ENCODE peak calls at places on chromosome 13, in nine cellular contexts. One of them, this sample, is unnamed.

GRCh38 chr13:102699419-102699961 is 4.6 kb upstream of the METTL21C start:
- DNase-seq in memory B cell: no peak
- DNase-seq in pons: no peak
- DNase-seq in H4: no peak
- DNase-seq in posterior cingulate gyrus: no peak
- DNase-seq in cerebellum: no peak
- DNase-seq in amniotic stem cell: no peak
- DNase-seq in cardiac fibroblast: no peak
- DNase-seq in lower leg skin: no peak
- DNase-seq in this sample: no peak

GRCh38 chr13:102726430-102726829 is 31.6 kb upstream of the METTL21C start:
- DNase-seq in amniotic stem cell: no peak
- DNase-seq in pons: no peak
- DNase-seq in cardiac fibroblast: no peak
- DNase-seq in cerebellum: no peak
- DNase-seq in H4: no peak
- DNase-seq in memory B cell: no peak
- DNase-seq in posterior cingulate gyrus: no peak
- DNase-seq in lower leg skin: no peak
- DNase-seq in this sample: no peak

GRCh38 chr13:96816874-96817273 is 177.4 kb downstream of the OXGR1 start:
- DNase-seq in pons: no peak
- DNase-seq in posterior cingulate gyrus: no peak
- DNase-seq in memory B cell: no peak
- DNase-seq in amniotic stem cell: no peak
- DNase-seq in cardiac fibroblast: no peak
- DNase-seq in lower leg skin: no peak
- DNase-seq in H4: no peak
- DNase-seq in cerebellum: no peak
- DNase-seq in this sample: no peak

GRCh38 chr13:31372454-31372853 is 172.7 kb downstream of the B3GLCT start:
- DNase-seq in posterior cingulate gyrus: no peak
- DNase-seq in pons: no peak
- DNase-seq in lower leg skin: no peak
- DNase-seq in cerebellum: no peak
- DNase-seq in amniotic stem cell: no peak
- DNase-seq in H4: no peak
- DNase-seq in cardiac fibroblast: no peak
- DNase-seq in memory B cell: no peak
- DNase-seq in this sample: no peak

GRCh38 chr13:47298506-47298905 is 401.7 kb upstream of the HTR2A start:
- DNase-seq in amniotic stem cell: no peak
- DNase-seq in H4: no peak
- DNase-seq in memory B cell: no peak
- DNase-seq in cerebellum: no peak
- DNase-seq in posterior cingulate gyrus: no peak
- DNase-seq in cardiac fibroblast: peak
- DNase-seq in lower leg skin: no peak
- DNase-seq in pons: no peak
- DNase-seq in this sample: no peak

GRCh38 chr13:41648314-41648935 is 191.1 kb downstream of the RGCC start:
- DNase-seq in cardiac fibroblast: peak
- DNase-seq in cerebellum: no peak
- DNase-seq in amniotic stem cell: no peak
- DNase-seq in posterior cingulate gyrus: no peak
- DNase-seq in lower leg skin: no peak
- DNase-seq in pons: peak
- DNase-seq in H4: peak
- DNase-seq in memory B cell: no peak
- DNase-seq in this sample: no peak

GRCh38 chr13:40233731-40234195 is 432.7 kb downstream of the FOXO1 start:
- DNase-seq in cerebellum: no peak
- DNase-seq in H4: no peak
- DNase-seq in amniotic stem cell: no peak
- DNase-seq in posterior cingulate gyrus: no peak
- DNase-seq in pons: no peak
- DNase-seq in lower leg skin: no peak
- DNase-seq in cardiac fibroblast: no peak
- DNase-seq in memory B cell: no peak
- DNase-seq in this sample: no peak

GRCh38 chr13:41458939-41459753 is 1.8 kb downstream of the RGCC start:
- DNase-seq in H4: peak
- DNase-seq in lower leg skin: no peak
- DNase-seq in posterior cingulate gyrus: peak
- DNase-seq in memory B cell: no peak
- DNase-seq in amniotic stem cell: no peak
- DNase-seq in cardiac fibroblast: peak
- DNase-seq in pons: peak
- DNase-seq in cerebellum: no peak
- DNase-seq in this sample: no peak

GRCh38 chr13:105982219-105982618 is 553.2 kb downstream of the EFNB2 start:
- DNase-seq in H4: no peak
- DNase-seq in memory B cell: no peak
- DNase-seq in lower leg skin: no peak
- DNase-seq in posterior cingulate gyrus: no peak
- DNase-seq in pons: no peak
- DNase-seq in amniotic stem cell: no peak
- DNase-seq in cerebellum: no peak
- DNase-seq in cardiac fibroblast: no peak
- DNase-seq in this sample: no peak

GRCh38 chr13:57632276-57633140 is 964 bp downstream of the PCDH17 start:
- DNase-seq in H4: peak
- DNase-seq in cardiac fibroblast: peak
- DNase-seq in pons: no peak
- DNase-seq in posterior cingulate gyrus: peak
- DNase-seq in memory B cell: no peak
- DNase-seq in lower leg skin: no peak
- DNase-seq in cerebellum: no peak
- DNase-seq in amniotic stem cell: no peak
- DNase-seq in this sample: peak

GRCh38 chr13:73610799-73611592 is 523.2 kb downstream of the KLF12 start:
- DNase-seq in lower leg skin: no peak
- DNase-seq in pons: no peak
- DNase-seq in posterior cingulate gyrus: no peak
- DNase-seq in cardiac fibroblast: no peak
- DNase-seq in cerebellum: no peak
- DNase-seq in memory B cell: no peak
- DNase-seq in H4: no peak
- DNase-seq in amniotic stem cell: no peak
- DNase-seq in this sample: no peak

GRCh38 chr13:86922936-86923335 is 748.2 kb upstream of the SLITRK5 start:
- DNase-seq in amniotic stem cell: no peak
- DNase-seq in memory B cell: no peak
- DNase-seq in cardiac fibroblast: no peak
- DNase-seq in pons: no peak
- DNase-seq in posterior cingulate gyrus: no peak
- DNase-seq in cerebellum: no peak
- DNase-seq in H4: no peak
- DNase-seq in lower leg skin: no peak
- DNase-seq in this sample: no peak

GRCh38 chr13:109345433-109345941 is 440.9 kb downstream of the IRS2 start:
- DNase-seq in cardiac fibroblast: peak
- DNase-seq in lower leg skin: no peak
- DNase-seq in pons: no peak
- DNase-seq in cerebellum: no peak
- DNase-seq in amniotic stem cell: no peak
- DNase-seq in memory B cell: no peak
- DNase-seq in posterior cingulate gyrus: no peak
- DNase-seq in H4: no peak
- DNase-seq in this sample: no peak

GRCh38 chr13:98657506-98658085 is 80.7 kb upstream of the STK24 start:
- DNase-seq in memory B cell: no peak
- DNase-seq in cardiac fibroblast: no peak
- DNase-seq in cerebellum: no peak
- DNase-seq in lower leg skin: no peak
- DNase-seq in posterior cingulate gyrus: no peak
- DNase-seq in H4: no peak
- DNase-seq in pons: no peak
- DNase-seq in amniotic stem cell: no peak
- DNase-seq in this sample: no peak

GRCh38 chr13:109412232-109412935 is 374.0 kb downstream of the IRS2 start:
- DNase-seq in amniotic stem cell: no peak
- DNase-seq in pons: peak
- DNase-seq in H4: no peak
- DNase-seq in cardiac fibroblast: peak
- DNase-seq in cerebellum: peak
- DNase-seq in memory B cell: no peak
- DNase-seq in lower leg skin: peak
- DNase-seq in posterior cingulate gyrus: peak
- DNase-seq in this sample: peak

GRCh38 chr13:33543631-33544030 is 258.1 kb upstream of the STARD13 start:
- DNase-seq in memory B cell: no peak
- DNase-seq in cardiac fibroblast: peak
- DNase-seq in posterior cingulate gyrus: no peak
- DNase-seq in lower leg skin: no peak
- DNase-seq in pons: peak
- DNase-seq in cerebellum: no peak
- DNase-seq in H4: no peak
- DNase-seq in amniotic stem cell: no peak
- DNase-seq in this sample: no peak

GRCh38 chr13:49791753-49792549 is 531 bp downstream of the KPNA3 start:
- DNase-seq in H4: no peak
- DNase-seq in posterior cingulate gyrus: peak
- DNase-seq in pons: peak
- DNase-seq in cerebellum: peak
- DNase-seq in memory B cell: peak
- DNase-seq in cardiac fibroblast: peak
- DNase-seq in lower leg skin: peak
- DNase-seq in amniotic stem cell: peak
- DNase-seq in this sample: peak

This sample was measured in amygdala.